ENCODE peak calls at places on chromosomes 1 and 21, in seven cellular contexts. H, X, V, C, B, G and Y are unnamed samples.

GRCh38 chr1:50971748-50972305 is 1.8 kb downstream of the CDKN2C start:
- DNase-seq in H (no peak), X (no peak), V (no peak), C (no peak), B (no peak), G (no peak), Y (no peak)

GRCh38 chr1:165527251-165527650 is 16.5 kb upstream of the LRRC52 start:
- DNase-seq in H (no peak), X (no peak), V (no peak), C (no peak), B (no peak), G (no peak), Y (no peak)

GRCh38 chr1:147600119-147601111 is 59.1 kb downstream of the BCL9 start:
- DNase-seq in H (peak), X (no peak), V (peak), C (no peak), B (no peak), G (peak), Y (peak)

GRCh38 chr1:165383067-165383466 is 26.6 kb upstream of the LMX1A start:
- DNase-seq in H (no peak), X (no peak), V (peak), C (no peak), B (no peak), G (peak), Y (no peak)

GRCh38 chr1:183871142-183871541 is 66.2 kb downstream of the RGL1 start:
- DNase-seq in H (peak), X (no peak), V (peak), C (no peak), B (no peak), G (peak), Y (no peak)

GRCh38 chr1:96306809-96307208 is 414.8 kb upstream of the PTBP2 start:
- DNase-seq in H (peak), X (no peak), V (peak), C (no peak), B (no peak), G (no peak), Y (no peak)

GRCh38 chr1:172003766-172004530 is 162.7 kb downstream of the DNM3 start:
- DNase-seq in H (peak), X (no peak), V (peak), C (no peak), B (no peak), G (no peak), Y (no peak)

GRCh38 chr1:41679531-41679930 is 195.0 kb upstream of the EDN2 start:
- DNase-seq in H (no peak), X (no peak), V (no peak), C (no peak), B (no peak), G (no peak), Y (no peak)

GRCh38 chr21:42660118-42660470 is 6.7 kb downstream of the PDE9A start:
- DNase-seq in H (no peak), X (no peak), V (no peak), C (no peak), B (no peak), G (no peak), Y (no peak)

GRCh38 chr21:38769253-38769780 is 36.4 kb upstream of the ETS2 start:
- DNase-seq in H (peak), X (no peak), V (peak), C (no peak), B (no peak), G (no peak), Y (no peak)

GRCh38 chr1:155166373-155167165 is 6.5 kb downstream of the KRTCAP2 start:
- DNase-seq in H (peak), X (peak), V (no peak), C (peak), B (no peak), G (peak), Y (peak)

GRCh38 chr1:45769261-45769932 is 18.9 kb upstream of the IPP start:
- DNase-seq in H (peak), X (peak), V (peak), C (no peak), B (no peak), G (peak), Y (no peak)

GRCh38 chr1:246117066-246117791 is 389.9 kb downstream of the SMYD3 start:
- DNase-seq in H (peak), X (peak), V (peak), C (no peak), B (no peak), G (peak), Y (no peak)

GRCh38 chr1:237760981-237761380 is 129.7 kb downstream of the ZP4 start:
- DNase-seq in H (no peak), X (no peak), V (no peak), C (no peak), B (no peak), G (no peak), Y (no peak)

GRCh38 chr1:55584521-55585401 is 369.6 kb upstream of the USP24 start:
- DNase-seq in H (no peak), X (no peak), V (peak), C (peak), B (no peak), G (peak), Y (no peak)

GRCh38 chr1:39205102-39205780 is 746 bp downstream of the MACF1 start:
- DNase-seq in H (peak), X (no peak), V (peak), C (no peak), B (no peak), G (peak), Y (peak)

GRCh38 chr1:91885331-91885715 is 628 bp downstream of the TGFBR3 start:
- DNase-seq in H (peak), X (no peak), V (peak), C (no peak), B (no peak), G (no peak), Y (peak)

GRCh38 chr1:247721222-247721621 is 4.8 kb upstream of the OR6F1 start:
- DNase-seq in H (no peak), X (no peak), V (no peak), C (no peak), B (no peak), G (no peak), Y (no peak)

GRCh38 chr1:232344791-232345399 is 285.0 kb downstream of the SIPA1L2 start:
- DNase-seq in H (no peak), X (no peak), V (peak), C (no peak), B (no peak), G (no peak), Y (no peak)

GRCh38 chr1:28510350-28511223 is 4.7 kb downstream of the RCC1 start:
- DNase-seq in H (peak), X (peak), V (peak), C (no peak), B (no peak), G (peak), Y (peak)

GRCh38 chr1:200180821-200181220 is 153.3 kb downstream of the NR5A2 start:
- DNase-seq in H (peak), X (no peak), V (peak), C (no peak), B (no peak), G (no peak), Y (no peak)

GRCh38 chr1:164675342-164675904 is 116.4 kb downstream of the PBX1 start:
- DNase-seq in H (no peak), X (no peak), V (peak), C (no peak), B (no peak), G (no peak), Y (no peak)

GRCh38 chr1:24801169-24801568 is 55.9 kb downstream of the CLIC4 start:
- DNase-seq in H (no peak), X (no peak), V (no peak), C (no peak), B (no peak), G (no peak), Y (no peak)

GRCh38 chr21:37412603-37413360 is 46.2 kb downstream of the DYRK1A start:
- DNase-seq in H (peak), X (no peak), V (peak), C (no peak), B (no peak), G (peak), Y (peak)

GRCh38 chr1:62271932-62272728 is 47.1 kb downstream of the KANK4 start:
- DNase-seq in H (peak), X (no peak), V (no peak), C (no peak), B (no peak), G (peak), Y (no peak)

GRCh38 chr1:204451352-204452124 is 39.9 kb upstream of the PPP1R15B start:
- DNase-seq in H (no peak), X (no peak), V (no peak), C (no peak), B (no peak), G (no peak), Y (peak)

GRCh38 chr1:18965206-18966173 is 9.0 kb upstream of the IFFO2 start:
- DNase-seq in H (peak), X (peak), V (peak), C (peak), B (peak), G (peak), Y (peak)

GRCh38 chr1:63545780-63546179 is 22.5 kb downstream of the EFCAB7 start:
- DNase-seq in H (peak), X (no peak), V (peak), C (no peak), B (no peak), G (no peak), Y (no peak)

GRCh38 chr1:117607471-117607870 is 1.6 kb downstream of the TENT5C start:
- DNase-seq in H (peak), X (no peak), V (no peak), C (peak), B (no peak), G (peak), Y (no peak)

GRCh38 chr21:43997766-43998742 is 14.1 kb upstream of the TRAPPC10 start:
- DNase-seq in H (no peak), X (no peak), V (no peak), C (no peak), B (no peak), G (no peak), Y (no peak)

GRCh38 chr1:224733021-224733911 is 117.1 kb downstream of the CNIH3 start:
- DNase-seq in H (peak), X (no peak), V (peak), C (no peak), B (no peak), G (peak), Y (peak)

GRCh38 chr1:66468712-66469111 is 65.2 kb upstream of the SGIP1 start:
- DNase-seq in H (no peak), X (no peak), V (no peak), C (no peak), B (no peak), G (no peak), Y (no peak)

GRCh38 chr1:62906428-62906886 is 122.5 kb downstream of the ATG4C start:
- DNase-seq in H (peak), X (peak), V (peak), C (peak), B (no peak), G (peak), Y (no peak)

GRCh38 chr1:201724760-201725105 is 104.2 kb upstream of the IPO9 start:
- DNase-seq in H (no peak), X (no peak), V (peak), C (no peak), B (no peak), G (no peak), Y (no peak)

GRCh38 chr1:53546409-53547155 is 87.4 kb downstream of the DMRTB1 start:
- DNase-seq in H (no peak), X (no peak), V (no peak), C (no peak), B (no peak), G (no peak), Y (no peak)

GRCh38 chr1:46394108-46394871 is at the start of gene FAAH:
- DNase-seq in H (peak), X (peak), V (no peak), C (peak), B (no peak), G (peak), Y (peak)

GRCh38 chr1:161304927-161305871 is 4.6 kb downstream of the MPZ start:
- DNase-seq in H (no peak), X (no peak), V (no peak), C (no peak), B (no peak), G (no peak), Y (no peak)

DNA sequence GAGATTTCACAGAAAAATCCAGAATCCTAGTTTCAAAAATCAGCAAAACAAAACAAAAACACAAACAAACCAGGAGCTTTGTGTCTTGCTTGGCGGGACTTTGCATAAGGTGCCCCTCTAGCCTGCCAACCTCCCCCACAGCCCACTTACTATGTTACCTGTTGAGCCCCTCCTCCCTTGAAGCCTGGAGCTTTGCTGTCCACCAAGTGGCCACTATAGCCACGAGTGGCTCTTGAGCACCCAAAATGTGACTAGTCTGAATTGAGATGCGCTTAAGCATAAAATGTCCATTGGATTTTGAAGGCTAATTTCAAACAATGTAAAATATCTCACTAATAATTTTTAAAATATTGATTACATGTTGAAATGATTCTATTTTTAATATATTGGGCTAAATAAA is 12.2 kb downstream of the TFAP2E start:
- DNase-seq in H (no peak), X (peak), V (no peak), C (no peak), B (no peak), G (no peak), Y (no peak)
- H3K4ac ChIP-seq in H (no peak), X (no peak), V (no peak), C (no peak), B (no peak), G (no peak), Y (no peak)

DNA sequence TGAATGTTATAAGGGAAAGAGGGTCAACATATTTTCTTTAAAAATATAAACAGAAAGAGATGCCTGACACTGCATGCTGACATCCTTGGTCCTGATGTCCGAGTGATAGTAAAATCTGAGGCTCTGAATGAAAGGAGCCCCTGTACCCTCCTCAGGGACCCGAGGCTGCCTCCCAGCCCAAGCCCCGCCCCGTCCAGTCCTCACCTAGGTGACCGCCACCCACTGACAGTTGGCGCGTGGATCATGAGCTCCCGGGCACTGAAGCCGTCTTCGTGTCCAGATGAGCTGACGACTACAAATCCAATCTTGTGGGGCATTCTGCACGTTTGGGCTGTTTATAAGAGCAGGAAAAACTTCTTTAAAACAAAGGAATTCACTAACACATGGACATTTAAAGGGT is 4.9 kb downstream of the CEP104 start:
- DNase-seq in H (no peak), X (no peak), V (no peak), C (no peak), B (no peak), G (no peak), Y (no peak)
- H3K4ac ChIP-seq in H (no peak), X (no peak), V (no peak), C (no peak), B (no peak), G (no peak), Y (no peak)

GRCh38 chr1:7609311-7609994 is 161.6 kb upstream of the VAMP3 start:
- DNase-seq in H (no peak), X (no peak), V (no peak), C (no peak), B (no peak), G (peak), Y (no peak)

GRCh38 chr1:7610936-7611335 is 160.2 kb upstream of the VAMP3 start:
- DNase-seq in H (no peak), X (no peak), V (no peak), C (no peak), B (no peak), G (no peak), Y (no peak)

GRCh38 chr1:7613106-7613850 is 157.8 kb upstream of the VAMP3 start:
- DNase-seq in H (no peak), X (no peak), V (no peak), C (no peak), B (no peak), G (no peak), Y (no peak)

GRCh38 chr1:7610106-7610731 is 160.9 kb upstream of the VAMP3 start:
- DNase-seq in H (no peak), X (no peak), V (no peak), C (no peak), B (no peak), G (no peak), Y (no peak)

GRCh38 chr1:7611421-7612010 is 159.6 kb upstream of the VAMP3 start:
- DNase-seq in H (no peak), X (no peak), V (no peak), C (no peak), B (no peak), G (no peak), Y (no peak)
- H3K4ac ChIP-seq in H (no peak), X (no peak), V (no peak), C (no peak), B (no peak), G (no peak), Y (no peak)

DNA sequence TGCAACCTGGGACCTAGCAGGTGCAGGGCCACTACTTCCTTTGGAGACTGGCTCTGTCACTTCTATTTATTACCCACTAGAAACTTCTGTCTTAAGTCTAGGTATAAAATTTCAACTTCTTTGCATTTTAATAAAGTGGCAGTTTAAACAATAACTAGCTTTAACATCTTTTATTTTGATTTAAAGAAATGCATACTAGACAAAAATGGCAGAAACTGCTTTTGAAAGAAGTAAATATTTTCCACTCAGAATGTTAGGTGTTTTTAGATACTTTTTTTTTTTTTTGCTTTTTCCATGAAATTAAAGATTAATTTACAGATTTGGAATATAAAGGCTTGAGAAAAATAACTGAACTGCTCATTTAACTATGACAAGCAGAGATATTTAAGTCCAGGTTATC is 1477.6 kb downstream of the KCNT2 start:
- DNase-seq in H (no peak), X (no peak), V (no peak), C (no peak), B (no peak), G (no peak), Y (no peak)
- H3K4ac ChIP-seq in H (no peak), X (no peak), V (no peak), C (no peak), B (no peak), G (no peak), Y (no peak)

DNA sequence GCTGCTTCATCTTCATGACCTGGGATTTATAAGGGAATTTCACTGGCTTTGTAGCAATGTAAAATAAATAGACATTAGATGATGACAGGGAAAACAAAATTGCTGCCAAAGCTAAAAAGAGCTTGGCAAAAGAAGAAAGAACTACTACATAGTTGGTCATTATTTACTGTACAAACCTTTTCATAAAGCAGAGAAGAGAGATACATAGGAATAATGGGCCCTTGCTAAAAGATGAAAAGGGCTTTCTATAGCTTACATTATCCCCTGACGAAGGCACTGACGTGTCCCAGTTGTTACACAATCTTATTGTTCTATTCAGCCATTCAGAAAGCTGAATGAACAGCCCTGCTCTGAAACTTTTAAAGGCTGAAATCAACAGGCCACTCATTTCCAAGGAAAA is 57.1 kb downstream of the ZC3H11B start:
- DNase-seq in H (no peak), X (no peak), V (peak), C (no peak), B (no peak), G (no peak), Y (peak)
- H3K4ac ChIP-seq in H (no peak), X (no peak), V (no peak), C (no peak), B (no peak), G (no peak), Y (no peak)

GRCh38 chr1:110209715-110210603 is at the start of gene KCNC4:
- DNase-seq in H (peak), X (peak), V (peak), C (peak), B (peak), G (peak), Y (peak)
- H3K4ac ChIP-seq in H (no peak), X (no peak), V (no peak), C (no peak), B (peak), G (peak), Y (no peak)

GRCh38 chr1:192153276-192153675 is 5.0 kb upstream of the RGS18 start:
- DNase-seq in H (peak), X (no peak), V (peak), C (no peak), B (no peak), G (peak), Y (peak)
- H3K4ac ChIP-seq in H (no peak), X (no peak), V (peak), C (no peak), B (no peak), G (no peak), Y (no peak)

GRCh38 chr1:23246274-23246673 is 29.0 kb upstream of the HTR1D start:
- DNase-seq in H (no peak), X (no peak), V (no peak), C (no peak), B (no peak), G (no peak), Y (no peak)
- H3K4ac ChIP-seq in H (no peak), X (no peak), V (no peak), C (no peak), B (no peak), G (no peak), Y (no peak)

DNA sequence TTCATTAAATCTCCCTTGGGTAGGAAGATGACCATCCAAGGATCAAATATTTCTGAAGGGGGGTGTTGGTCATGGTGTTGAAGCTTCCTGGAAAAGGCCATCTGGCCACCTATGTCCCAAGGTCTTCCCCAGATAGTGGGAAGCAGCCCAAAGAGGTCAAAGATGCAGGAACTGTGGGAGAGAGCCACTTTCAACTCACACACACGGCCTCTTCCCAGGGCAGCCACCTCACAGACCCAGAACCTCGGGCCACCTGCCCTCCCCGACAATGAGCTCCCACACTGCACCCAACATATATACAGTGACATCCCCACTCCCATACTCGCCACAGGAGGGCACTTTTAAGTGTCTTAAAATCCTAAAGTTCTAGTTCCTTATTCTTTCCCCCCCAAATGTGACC is 164.5 kb upstream of the ETV3 start:
- DNase-seq in H (no peak), X (no peak), V (no peak), C (no peak), B (no peak), G (no peak), Y (no peak)
- H3K4ac ChIP-seq in H (no peak), X (no peak), V (no peak), C (no peak), B (no peak), G (no peak), Y (no peak)